ENCODE peak calls at places on chromosomes 4 and X, in nine cellular contexts. One of them, this sample, is unnamed.

GRCh38 chr4:36187723-36188333 is 56.5 kb downstream of the ARAP2 start:
- DNase-seq in activated gamma-delta T cell treated with Interleukin-2 at 50 U/mL for 16 hours: no peak
- DNase-seq in activated T-helper 1 cell treated with anti-CD3 and anti-CD28 coated beads, Interleukin-2, amount 50 U/mL, for 16 hours: no peak
- DNase-seq in endothelial cell of umbilical vein: peak
- DNase-seq in NCI-H345: peak
- DNase-seq in germinal center: no peak
- DNase-seq in psoas muscle: no peak
- DNase-seq in fibroblast of the aortic adventitia: peak
- DNase-seq in ovary: no peak
- DNase-seq in this sample: peak

GRCh38 chrX:100413231-100413630 is 3.2 kb upstream of the PCDH19 start:
- DNase-seq in ovary: peak
- DNase-seq in endothelial cell of umbilical vein: peak
- DNase-seq in fibroblast of the aortic adventitia: peak
- DNase-seq in germinal center: no peak
- DNase-seq in activated T-helper 1 cell treated with anti-CD3 and anti-CD28 coated beads, Interleukin-2, amount 50 U/mL, for 16 hours: no peak
- DNase-seq in psoas muscle: no peak
- DNase-seq in activated gamma-delta T cell treated with Interleukin-2 at 50 U/mL for 16 hours: no peak
- DNase-seq in NCI-H345: peak
- DNase-seq in this sample: peak

GRCh38 chrX:116694046-116694445 is 231.3 kb upstream of the CT83 start:
- DNase-seq in activated gamma-delta T cell treated with Interleukin-2 at 50 U/mL for 16 hours: no peak
- DNase-seq in ovary: no peak
- DNase-seq in NCI-H345: no peak
- DNase-seq in germinal center: no peak
- DNase-seq in fibroblast of the aortic adventitia: no peak
- DNase-seq in psoas muscle: no peak
- DNase-seq in endothelial cell of umbilical vein: no peak
- DNase-seq in activated T-helper 1 cell treated with anti-CD3 and anti-CD28 coated beads, Interleukin-2, amount 50 U/mL, for 16 hours: no peak
- DNase-seq in this sample: no peak

GRCh38 chr4:52377563-52377962 is 281.5 kb downstream of the USP46 start:
- DNase-seq in endothelial cell of umbilical vein: no peak
- DNase-seq in fibroblast of the aortic adventitia: no peak
- DNase-seq in NCI-H345: no peak
- DNase-seq in activated T-helper 1 cell treated with anti-CD3 and anti-CD28 coated beads, Interleukin-2, amount 50 U/mL, for 16 hours: no peak
- DNase-seq in ovary: no peak
- DNase-seq in activated gamma-delta T cell treated with Interleukin-2 at 50 U/mL for 16 hours: no peak
- DNase-seq in germinal center: no peak
- DNase-seq in psoas muscle: no peak
- DNase-seq in this sample: no peak

GRCh38 chr4:27692098-27692679 is 831.5 kb downstream of the STIM2 start:
- DNase-seq in fibroblast of the aortic adventitia: peak
- DNase-seq in endothelial cell of umbilical vein: peak
- DNase-seq in ovary: no peak
- DNase-seq in psoas muscle: no peak
- DNase-seq in activated gamma-delta T cell treated with Interleukin-2 at 50 U/mL for 16 hours: no peak
- DNase-seq in germinal center: no peak
- DNase-seq in activated T-helper 1 cell treated with anti-CD3 and anti-CD28 coated beads, Interleukin-2, amount 50 U/mL, for 16 hours: no peak
- DNase-seq in NCI-H345: no peak
- DNase-seq in this sample: no peak

GRCh38 chrX:107714196-107714811 is 61.3 kb downstream of the TSC22D3 start:
- DNase-seq in activated T-helper 1 cell treated with anti-CD3 and anti-CD28 coated beads, Interleukin-2, amount 50 U/mL, for 16 hours: no peak
- DNase-seq in germinal center: no peak
- DNase-seq in fibroblast of the aortic adventitia: no peak
- DNase-seq in ovary: no peak
- DNase-seq in activated gamma-delta T cell treated with Interleukin-2 at 50 U/mL for 16 hours: no peak
- DNase-seq in NCI-H345: no peak
- DNase-seq in psoas muscle: peak
- DNase-seq in endothelial cell of umbilical vein: no peak
- DNase-seq in this sample: no peak

GRCh38 chr4:2273657-2274319 is 11.9 kb upstream of the MXD4 start:
- DNase-seq in activated gamma-delta T cell treated with Interleukin-2 at 50 U/mL for 16 hours: no peak
- DNase-seq in activated T-helper 1 cell treated with anti-CD3 and anti-CD28 coated beads, Interleukin-2, amount 50 U/mL, for 16 hours: no peak
- DNase-seq in endothelial cell of umbilical vein: no peak
- DNase-seq in ovary: no peak
- DNase-seq in fibroblast of the aortic adventitia: no peak
- DNase-seq in germinal center: no peak
- DNase-seq in psoas muscle: peak
- DNase-seq in NCI-H345: no peak
- DNase-seq in this sample: no peak

GRCh38 chr4:52312722-52313121 is 261.6 kb downstream of the SPATA18 start:
- DNase-seq in activated gamma-delta T cell treated with Interleukin-2 at 50 U/mL for 16 hours: no peak
- DNase-seq in germinal center: no peak
- DNase-seq in endothelial cell of umbilical vein: no peak
- DNase-seq in activated T-helper 1 cell treated with anti-CD3 and anti-CD28 coated beads, Interleukin-2, amount 50 U/mL, for 16 hours: no peak
- DNase-seq in fibroblast of the aortic adventitia: no peak
- DNase-seq in ovary: no peak
- DNase-seq in psoas muscle: no peak
- DNase-seq in NCI-H345: no peak
- DNase-seq in this sample: no peak

GRCh38 chr4:75089206-75089605 is 156.3 kb downstream of the PARM1 start:
- DNase-seq in activated T-helper 1 cell treated with anti-CD3 and anti-CD28 coated beads, Interleukin-2, amount 50 U/mL, for 16 hours: no peak
- DNase-seq in ovary: no peak
- DNase-seq in activated gamma-delta T cell treated with Interleukin-2 at 50 U/mL for 16 hours: no peak
- DNase-seq in endothelial cell of umbilical vein: no peak
- DNase-seq in germinal center: no peak
- DNase-seq in psoas muscle: no peak
- DNase-seq in NCI-H345: no peak
- DNase-seq in fibroblast of the aortic adventitia: no peak
- DNase-seq in this sample: no peak

GRCh38 chrX:67749536-67749935 is 205.7 kb downstream of the AR start:
- DNase-seq in NCI-H345: no peak
- DNase-seq in activated gamma-delta T cell treated with Interleukin-2 at 50 U/mL for 16 hours: no peak
- DNase-seq in fibroblast of the aortic adventitia: no peak
- DNase-seq in germinal center: no peak
- DNase-seq in activated T-helper 1 cell treated with anti-CD3 and anti-CD28 coated beads, Interleukin-2, amount 50 U/mL, for 16 hours: no peak
- DNase-seq in ovary: no peak
- DNase-seq in psoas muscle: no peak
- DNase-seq in endothelial cell of umbilical vein: peak
- DNase-seq in this sample: no peak

GRCh38 chr4:137531121-137531520 is 1.2 kb downstream of the PCDH18 start:
- DNase-seq in activated T-helper 1 cell treated with anti-CD3 and anti-CD28 coated beads, Interleukin-2, amount 50 U/mL, for 16 hours: no peak
- DNase-seq in endothelial cell of umbilical vein: no peak
- DNase-seq in NCI-H345: no peak
- DNase-seq in activated gamma-delta T cell treated with Interleukin-2 at 50 U/mL for 16 hours: no peak
- DNase-seq in fibroblast of the aortic adventitia: peak
- DNase-seq in ovary: no peak
- DNase-seq in psoas muscle: no peak
- DNase-seq in germinal center: no peak
- DNase-seq in this sample: no peak